ENCODE peak calls at places on chromosome 22, in five cellular contexts. K, U, B, F and E are unnamed samples.

GRCh38 chr22:47072642-47072967 is 310.2 kb downstream of the TBC1D22A start:
- DNase-seq in F (no peak), U (no peak), K (no peak), B (no peak), E (no peak)

GRCh38 chr22:26887456-26887855 is 230.1 kb downstream of the MIAT start:
- DNase-seq in F (peak), K (no peak), U (peak), B (peak), E (no peak)

GRCh38 chr22:27895600-27895999 is 23.5 kb downstream of the PITPNB start:
- DNase-seq in F (no peak), U (no peak), B (no peak), K (no peak), E (peak)

GRCh38 chr22:20959578-20960461 is 7.2 kb upstream of the AIFM3 start:
- DNase-seq in B (no peak), U (no peak), K (no peak), F (no peak), E (no peak)

GRCh38 chr22:27391092-27391770 is 410.3 kb downstream of the MN1 start:
- DNase-seq in K (no peak), B (no peak), F (no peak), U (no peak), E (no peak)

GRCh38 chr22:49712195-49712791 is 115.4 kb downstream of the BRD1 start:
- DNase-seq in U (no peak), B (no peak), F (no peak), K (no peak), E (no peak)

GRCh38 chr22:31055322-31056159 is 25.6 kb upstream of the SMTN start:
- DNase-seq in K (no peak), F (peak), B (peak), U (peak), E (no peak)

GRCh38 chr22:37018815-37019308 is 385 bp downstream of the TST start:
- DNase-seq in B (peak), U (peak), K (no peak), F (peak), E (peak)

GRCh38 chr22:20471126-20471833 is 24.3 kb downstream of the KLHL22 start:
- DNase-seq in F (no peak), K (no peak), U (no peak), B (no peak), E (no peak)

GRCh38 chr22:46815896-46816721 is 53.7 kb downstream of the TBC1D22A start:
- DNase-seq in K (no peak), F (peak), U (no peak), B (peak), E (no peak)

GRCh38 chr22:46286006-46286405 is 10.7 kb upstream of the GTSE1 start:
- DNase-seq in K (no peak), B (peak), F (no peak), U (no peak), E (no peak)

GRCh38 chr22:40021401-40022000 is 26.7 kb downstream of the FAM83F start:
- DNase-seq in U (no peak), K (no peak), B (no peak), F (no peak), E (no peak)

GRCh38 chr22:26444777-26445176 is 15.7 kb downstream of the ASPHD2 start:
- DNase-seq in K (no peak), F (no peak), U (no peak), B (no peak), E (no peak)

GRCh38 chr22:47091921-47092700 is 329.7 kb downstream of the TBC1D22A start:
- DNase-seq in U (no peak), K (no peak), F (no peak), B (no peak), E (no peak)

GRCh38 chr22:29348956-29349355 is 33.5 kb upstream of the RASL10A start:
- DNase-seq in U (peak), F (no peak), K (no peak), B (no peak), E (no peak)

GRCh38 chr22:39617761-39618757 is 47.5 kb downstream of the CACNA1I start:
- DNase-seq in K (no peak), U (no peak), F (no peak), B (no peak), E (no peak)

GRCh38 chr22:25567305-25567704 is 2.8 kb downstream of the GRK3 start:
- DNase-seq in K (no peak), B (no peak), U (peak), F (no peak), E (peak)

GRCh38 chr22:24497879-24498278 is 2.7 kb downstream of the UPB1 start:
- DNase-seq in B (no peak), U (no peak), F (no peak), K (no peak), E (no peak)